ENCODE peak calls at places on chromosomes 13 and 19, in nine cellular contexts. J is AG04450, K is cerebellar cortex, E is cardiac septum, Z is T-cell, P is keratinocyte, F is GM12892, C is NCI-H774, Y is caudate nucleus. S is an unnamed sample.
A peak's percentile ranks its signal among the peaks of the same experiment; 100 is the strongest.

GRCh38 chr19:18090545-18091216 is 3.9 kb upstream of the IL12RB1 start:
- DNase-seq in J (no peak), K (no peak), E (peak; percentile 80), Z (no peak), P (no peak), F (no peak), C (no peak), Y (no peak), S (no peak)

GRCh38 chr13:32164622-32165268 is 133.2 kb downstream of the FRY start:
- DNase-seq in J (peak; percentile 20), K (peak; percentile 74), E (no peak), Z (no peak), P (no peak), F (no peak), C (peak; percentile 14), Y (no peak), S (peak; percentile 0)

GRCh38 chr13:62119739-62120700 is 704.4 kb upstream of the PCDH20 start:
- DNase-seq in J (no peak), K (peak; percentile 8), E (no peak), Z (no peak), P (no peak), F (no peak), C (no peak), Y (no peak), S (no peak)

GRCh38 chr19:1590641-1591397 is 1.8 kb downstream of the MBD3 start:
- DNase-seq in J (no peak), K (peak; percentile 37), E (no peak), Z (no peak), P (no peak), F (no peak), C (no peak), Y (no peak), S (no peak)

GRCh38 chr13:22064854-22065646 is 394.2 kb downstream of the FGF9 start:
- DNase-seq in J (no peak), K (no peak), E (no peak), Z (no peak), P (no peak), F (no peak), C (no peak), Y (no peak), S (no peak)

GRCh38 chr13:41075034-41075433 is 13.7 kb downstream of the WBP4 start:
- DNase-seq in J (no peak), K (peak; percentile 46), E (no peak), Z (peak; percentile 4), P (no peak), F (no peak), C (no peak), Y (no peak), S (peak; percentile 14)

GRCh38 chr19:19900124-19900523 is 622 bp upstream of the ZNF93 start:
- DNase-seq in J (peak; percentile 61), K (no peak), E (no peak), Z (no peak), P (no peak), F (no peak), C (no peak), Y (no peak), S (no peak)

GRCh38 chr13:33817513-33817842 is 471 bp upstream of the RFC3 start:
- DNase-seq in J (no peak), K (no peak), E (no peak), Z (no peak), P (no peak), F (no peak), C (no peak), Y (no peak), S (no peak)

GRCh38 chr13:96491103-96491502 is 401.2 kb downstream of the HS6ST3 start:
- DNase-seq in J (no peak), K (no peak), E (no peak), Z (no peak), P (no peak), F (no peak), C (no peak), Y (no peak), S (no peak)

GRCh38 chr19:18802354-18802753 is 11.2 kb upstream of the COMP start:
- DNase-seq in J (no peak), K (no peak), E (no peak), Z (no peak), P (no peak), F (no peak), C (no peak), Y (no peak), S (no peak)

GRCh38 chr13:28239374-28239773 is 101.0 kb downstream of the PAN3 start:
- DNase-seq in J (no peak), K (no peak), E (no peak), Z (no peak), P (no peak), F (no peak), C (no peak), Y (no peak), S (no peak)

GRCh38 chr13:27125357-27126282 is 46.0 kb downstream of the USP12 start:
- DNase-seq in J (no peak), K (peak; percentile 49), E (no peak), Z (no peak), P (peak; percentile 54), F (no peak), C (no peak), Y (no peak), S (no peak)

GRCh38 chr13:58583961-58584360 is 952.4 kb downstream of the PCDH17 start:
- DNase-seq in J (no peak), K (no peak), E (no peak), Z (no peak), P (no peak), F (no peak), C (no peak), Y (no peak), S (no peak)

GRCh38 chr19:6218497-6219146 is 61.2 kb downstream of the MLLT1 start:
- DNase-seq in J (no peak), K (peak; percentile 90), E (peak; percentile 94), Z (peak; percentile 72), P (peak; percentile 65), F (peak; percentile 99), C (peak; percentile 19), Y (peak; percentile 79), S (peak; percentile 65)

GRCh38 chr19:51185069-51185867 is 39.6 kb upstream of the CD33 start:
- DNase-seq in J (no peak), K (no peak), E (no peak), Z (no peak), P (no peak), F (no peak), C (no peak), Y (no peak), S (no peak)

GRCh38 chr13:87123987-87124784 is 547.0 kb upstream of the SLITRK5 start:
- DNase-seq in J (peak; percentile 98), K (no peak), E (no peak), Z (no peak), P (peak; percentile 23), F (no peak), C (no peak), Y (no peak), S (no peak)

GRCh38 chr13:42454749-42455148 is 119.2 kb upstream of the TNFSF11 start:
- DNase-seq in J (no peak), K (no peak), E (no peak), Z (no peak), P (no peak), F (no peak), C (no peak), Y (no peak), S (no peak)

GRCh38 chr13:49436890-49437289 is 7.0 kb downstream of the CAB39L start:
- DNase-seq in J (no peak), K (peak; percentile 24), E (no peak), Z (no peak), P (no peak), F (no peak), C (no peak), Y (no peak), S (no peak)

GRCh38 chr19:814108-815078 is 7.4 kb downstream of the PLPPR3 start:
- DNase-seq in J (no peak), K (no peak), E (no peak), Z (no peak), P (no peak), F (no peak), C (no peak), Y (no peak), S (no peak)

GRCh38 chr19:40945645-40946044 is 45.4 kb upstream of the CYP2B6 start:
- DNase-seq in J (no peak), K (no peak), E (no peak), Z (no peak), P (no peak), F (no peak), C (no peak), Y (no peak), S (no peak)

GRCh38 chr19:49430172-49430677 is 5.0 kb downstream of the GFY start:
- DNase-seq in J (no peak), K (no peak), E (no peak), Z (no peak), P (no peak), F (no peak), C (no peak), Y (no peak), S (no peak)

GRCh38 chr13:108156749-108157148 is 58.6 kb downstream of the LIG4 start:
- DNase-seq in J (no peak), K (no peak), E (no peak), Z (no peak), P (no peak), F (no peak), C (no peak), Y (no peak), S (no peak)

GRCh38 chr19:34808566-34808965 is 35.6 kb upstream of the ZNF599 start:
- DNase-seq in J (peak; percentile 20), K (no peak), E (no peak), Z (no peak), P (peak; percentile 7), F (no peak), C (no peak), Y (no peak), S (no peak)

GRCh38 chr13:62061751-62062150 is 646.1 kb upstream of the PCDH20 start:
- DNase-seq in J (no peak), K (no peak), E (no peak), Z (no peak), P (no peak), F (no peak), C (no peak), Y (no peak), S (no peak)

GRCh38 chr13:93318538-93318937 is 91.9 kb downstream of the GPC6 start:
- DNase-seq in J (no peak), K (no peak), E (no peak), Z (no peak), P (no peak), F (no peak), C (no peak), Y (no peak), S (no peak)

GRCh38 chr19:7701654-7702457 is at the start of gene FCER2:
- DNase-seq in J (no peak), K (no peak), E (no peak), Z (no peak), P (no peak), F (peak; percentile 56), C (no peak), Y (no peak), S (no peak)

GRCh38 chr13:83325454-83325853 is 556.8 kb downstream of the SLITRK1 start:
- DNase-seq in J (peak; percentile 47), K (no peak), E (no peak), Z (no peak), P (no peak), F (no peak), C (no peak), Y (no peak), S (no peak)

GRCh38 chr13:51542358-51542972 is 41.8 kb upstream of the WDFY2 start:
- DNase-seq in J (no peak), K (no peak), E (no peak), Z (no peak), P (no peak), F (no peak), C (no peak), Y (no peak), S (no peak)

GRCh38 chr13:70027551-70027950 is 80.1 kb upstream of the ATXN8OS start:
- DNase-seq in J (no peak), K (no peak), E (no peak), Z (no peak), P (no peak), F (no peak), C (no peak), Y (no peak), S (no peak)

GRCh38 chr13:25796474-25796873 is 255.3 kb downstream of the SHISA2 start:
- DNase-seq in J (no peak), K (no peak), E (no peak), Z (no peak), P (no peak), F (no peak), C (no peak), Y (no peak), S (no peak)

GRCh38 chr13:95552539-95553270 is at the start of gene CLDN10:
- DNase-seq in J (no peak), K (no peak), E (no peak), Z (no peak), P (no peak), F (peak; percentile 19), C (no peak), Y (no peak), S (no peak)

S was measured in T follicular helper cell.